ENCODE peak calls at places on chromosomes 13 and 19, in six cellular contexts. A is stomach, O is suprapubic skin, N is SK-N-SH, C is tibial nerve, B is ovary. V is an unnamed sample. For H3K27me3, the result is how much of the 10 kb centered on the place peaks cover.

GRCh38 chr13:24271611-24272451 is 37.5 kb upstream of the C1QTNF9 start:
- DNase-seq in B (peak), C (no peak), N (peak), A (peak), O (no peak), V (peak)

GRCh38 chr13:106625578-106625977 is 57.6 kb upstream of the ARGLU1 start:
- DNase-seq in N (no peak), O (no peak), C (no peak), B (no peak), A (no peak), V (no peak)

GRCh38 chr13:40109324-40109958 is 454.0 kb downstream of the COG6 start:
- DNase-seq in C (no peak), O (no peak), A (no peak), N (no peak), B (no peak), V (no peak)

GRCh38 chr13:99614465-99614885 is 113.2 kb downstream of the TM9SF2 start:
- DNase-seq in N (peak), O (no peak), A (peak), B (no peak), C (no peak), V (peak)

GRCh38 chr19:51259348-51260245 is 8.7 kb downstream of the SIGLECL1 start:
- DNase-seq in B (no peak), C (no peak), N (peak), O (no peak), A (no peak), V (no peak)

GRCh38 chr19:6580313-6580712 is 10.6 kb downstream of the CD70 start:
- DNase-seq in B (no peak), C (no peak), A (no peak), O (no peak), N (no peak), V (no peak)

GRCh38 chr13:63167699-63168337 is 1752.2 kb upstream of the PCDH20 start:
- DNase-seq in O (no peak), N (no peak), B (no peak), A (no peak), C (no peak), V (no peak)

GRCh38 chr13:64925284-64925683 is 2304.9 kb downstream of the PCDH9 start:
- DNase-seq in B (no peak), O (no peak), C (no peak), N (no peak), A (no peak), V (no peak)

GRCh38 chr13:109285586-109285985 is 500.8 kb downstream of the IRS2 start:
- DNase-seq in B (no peak), N (no peak), C (no peak), A (no peak), O (no peak), V (no peak)

GRCh38 chr19:22609630-22610029 is 24.5 kb upstream of the ZNF492 start:
- DNase-seq in C (no peak), N (no peak), O (peak), A (no peak), B (no peak), V (no peak)

GRCh38 chr19:17902701-17903100 is 30.1 kb upstream of the CCDC124 start:
- DNase-seq in C (no peak), N (no peak), O (no peak), A (no peak), B (no peak), V (no peak)

GRCh38 chr19:55687281-55688172 is 12.5 kb downstream of the EPN1 start:
- DNase-seq in C (no peak), B (no peak), O (no peak), A (no peak), N (no peak), V (peak)

GRCh38 chr19:56111601-56112312 is 9.3 kb downstream of the ZNF787 start:
- DNase-seq in N (peak), O (peak), A (peak), C (no peak), B (no peak), V (peak)

GRCh38 chr13:72139192-72139591 is 272.2 kb upstream of the DACH1 start:
- DNase-seq in O (no peak), B (no peak), A (no peak), N (no peak), C (no peak), V (no peak)

GRCh38 chr19:5076440-5077208 is 107.7 kb downstream of the KDM4B start:
- DNase-seq in C (no peak), O (no peak), A (no peak), B (no peak), N (no peak), V (no peak)

GRCh38 chr13:30581582-30581981 is 36.1 kb upstream of the USPL1 start:
- DNase-seq in A (no peak), O (no peak), C (no peak), N (no peak), B (no peak), V (no peak)

GRCh38 chr13:83935566-83935965 is 53.3 kb upstream of the SLITRK1 start:
- DNase-seq in B (no peak), O (no peak), N (no peak), A (no peak), C (no peak), V (no peak)

GRCh38 chr19:41377977-41378707 is 1.8 kb downstream of the TMEM91 start:
- DNase-seq in O (no peak), N (peak), A (no peak), B (peak), C (no peak), V (no peak)

GRCh38 chr19:13135068-13136062 is 14.8 kb downstream of the STX10 start:
- DNase-seq in O (no peak), N (no peak), A (no peak), C (no peak), B (no peak), V (no peak)

GRCh38 chr13:51797664-51798488 is 6.1 kb downstream of the DHRS12 start:
- DNase-seq in A (peak), C (no peak), N (peak), B (no peak), O (no peak), V (peak)

GRCh38 chr13:110702591-110703526 is 3.1 kb downstream of the CARS2 start:
- DNase-seq in O (no peak), N (peak), A (no peak), C (no peak), B (no peak), V (no peak)

GRCh38 chr19:13646758-13647157 is 117.6 kb upstream of the MRI1 start:
- DNase-seq in O (no peak), N (no peak), B (no peak), C (no peak), A (no peak), V (no peak)

GRCh38 chr19:55459950-55460657 is 1.3 kb downstream of the ISOC2 start:
- DNase-seq in O (no peak), C (no peak), B (no peak), N (peak), A (no peak), V (no peak)

GRCh38 chr13:79525458-79525857 is 44.5 kb downstream of the NDFIP2 start:
- DNase-seq in A (no peak), O (no peak), N (no peak), B (no peak), C (no peak), V (no peak)

GRCh38 chr13:102355251-102355650 is 46.6 kb downstream of the FGF14 start:
- DNase-seq in O (no peak), C (no peak), A (no peak), N (no peak), B (no peak), V (no peak)

GRCh38 chr13:29676535-29676934 is 81.0 kb upstream of the SLC7A1 start:
- DNase-seq in A (no peak), C (no peak), N (no peak), O (no peak), B (no peak), V (no peak)

GRCh38 chr19:14492756-14493337 is 3.1 kb downstream of the GIPC1 start:
- DNase-seq in A (no peak), B (no peak), C (no peak), O (no peak), N (no peak), V (no peak)

GRCh38 chr19:19096641-19097627 is 33.1 kb downstream of the SLC25A42 start:
- DNase-seq in B (no peak), O (no peak), A (no peak), N (no peak), C (no peak), V (peak)

GRCh38 chr19:10961763-10962536 is 1.1 kb downstream of the SMARCA4 start:
- DNase-seq in A (no peak), C (no peak), B (no peak), O (no peak), N (no peak), V (no peak)

GRCh38 chr19:38517321-38517720 is 83.8 kb downstream of the RYR1 start:
- DNase-seq in O (no peak), C (no peak), N (no peak), A (no peak), B (no peak), V (no peak)

GRCh38 chr19:10968527-10969081 is 7.8 kb downstream of the SMARCA4 start:
- DNase-seq in A (no peak), B (no peak), C (no peak), O (no peak), N (no peak), V (peak)

DNA sequence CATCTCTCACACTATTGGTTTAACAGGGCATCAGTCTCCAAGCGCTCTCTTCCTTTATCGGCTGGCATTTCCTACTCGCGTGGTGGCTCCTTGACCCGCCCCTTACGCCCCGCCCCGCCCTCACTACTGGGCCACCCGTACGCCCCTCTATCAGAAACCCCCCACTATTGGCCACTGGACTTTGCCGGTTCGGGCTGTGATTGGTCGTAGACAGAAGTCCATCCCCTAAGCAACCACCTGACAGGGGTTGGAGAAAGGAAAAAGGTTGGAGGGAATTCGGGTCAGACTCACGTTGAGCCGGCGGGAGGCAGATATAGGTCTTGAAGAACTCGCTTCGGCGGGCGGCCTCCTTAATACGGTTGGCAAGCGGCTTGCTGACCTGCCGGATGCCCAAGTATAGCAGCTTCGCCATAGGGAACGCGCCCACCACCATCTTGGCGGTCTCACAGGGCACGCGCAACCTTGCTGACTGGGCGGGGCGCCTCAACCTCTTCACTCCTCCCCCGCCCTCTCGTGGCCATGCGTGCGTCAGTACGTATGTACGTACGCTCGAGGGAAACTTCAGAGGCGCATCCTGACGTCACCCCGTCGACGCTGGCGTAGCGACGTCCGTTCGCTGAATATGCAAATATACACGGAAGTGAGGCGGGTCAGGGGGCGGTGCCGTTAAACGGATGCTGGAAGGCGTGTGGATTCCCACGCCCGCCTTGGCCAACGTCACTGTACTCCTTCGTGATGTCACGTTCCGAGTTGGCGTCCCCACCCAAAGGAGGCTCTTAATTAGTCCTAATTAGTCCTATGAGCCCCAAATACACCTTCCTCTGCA is at the start of gene OPA3:
- DNase-seq in C (peak), O (peak), A (peak), B (peak), N (peak), V (peak)
- TF ChIP-seq EP300 in C (peak), O (peak), A (peak), B (peak), N (no peak), V (peak)

DNA sequence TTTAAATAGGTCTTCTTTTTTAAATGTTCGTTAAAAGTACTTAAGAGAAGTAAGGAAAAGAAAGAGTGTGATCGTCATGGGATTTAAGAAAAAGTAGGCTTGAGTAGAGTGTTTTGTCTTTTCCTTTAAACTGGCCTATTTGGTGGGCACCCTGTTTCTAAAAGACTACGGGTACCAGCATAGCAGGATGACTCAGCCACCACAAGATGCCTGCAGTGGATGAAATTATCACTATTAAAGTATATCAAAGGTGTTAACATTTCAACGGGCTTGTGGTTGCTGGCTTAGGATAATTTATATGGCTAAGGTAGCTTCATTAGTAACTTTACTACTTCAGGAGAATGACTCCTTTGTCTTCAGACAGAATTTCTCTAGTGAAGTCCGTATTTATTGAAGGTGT is 112.6 kb downstream of the STARD13 start:
- DNase-seq in O (no peak), N (no peak), C (no peak), B (no peak), A (no peak), V (no peak)
- H3K27me3 ChIP-seq in O (under half), N (under half), C (under half), B (under half), A (under half), V (under half)

GRCh38 chr19:45421953-45422498 is 1.7 kb downstream of the ERCC1 start:
- DNase-seq in C (no peak), O (no peak), A (no peak), N (no peak), B (no peak), V (no peak)

GRCh38 chr19:45423033-45423588 is 606 bp downstream of the ERCC1 start:
- DNase-seq in C (no peak), O (no peak), B (no peak), N (no peak), A (no peak), V (peak)

GRCh38 chr19:45423589-45424190 is at the start of gene ERCC1:
- DNase-seq in C (peak), A (peak), O (peak), B (peak), N (peak), V (no peak)

GRCh38 chr19:45420871-45421270 is 2.8 kb downstream of the ERCC1 start:
- DNase-seq in C (no peak), N (no peak), A (no peak), B (no peak), O (no peak), V (no peak)

DNA sequence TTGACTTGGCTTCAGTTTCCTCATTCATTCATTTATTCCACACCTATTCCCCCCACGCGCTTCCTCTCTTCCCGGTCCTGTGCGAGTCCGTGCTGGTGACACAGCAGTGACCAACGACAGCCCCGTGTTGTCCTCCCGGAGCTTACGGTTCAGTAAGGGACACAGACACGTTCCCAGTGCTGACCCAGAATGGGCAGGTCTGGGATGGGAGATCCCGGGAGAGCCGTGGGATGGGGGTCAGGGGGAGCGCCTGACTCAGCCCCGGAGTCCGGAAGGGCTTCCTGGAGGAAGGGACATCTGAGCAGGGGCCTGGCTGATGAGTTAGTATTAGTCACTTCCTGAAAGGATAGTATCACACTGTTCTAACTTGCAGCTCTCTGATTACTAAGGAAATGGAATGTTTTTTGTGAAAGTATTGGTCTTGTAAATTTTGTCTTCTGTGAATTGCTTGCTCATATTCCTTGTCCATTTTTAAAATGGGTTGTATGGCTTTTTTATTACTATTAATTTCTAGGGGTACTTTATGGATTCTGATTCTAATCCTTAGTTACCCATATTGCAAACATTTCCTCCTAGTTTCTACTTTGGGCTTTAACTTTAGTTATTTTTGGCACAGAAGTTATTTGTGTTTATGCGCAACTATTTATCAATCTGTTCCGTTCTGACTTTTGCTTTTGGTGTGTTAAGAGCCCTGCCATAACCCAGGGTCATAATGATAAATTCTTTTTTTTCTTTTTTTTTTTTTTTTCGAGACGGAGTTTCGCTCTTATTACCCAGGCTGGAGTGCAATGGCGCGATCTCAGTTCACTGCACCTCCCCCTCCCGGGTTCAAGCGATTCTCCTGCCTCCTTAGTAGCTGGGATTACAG is 708 bp upstream of the ERCC1 start:
- DNase-seq in O (no peak), N (peak), A (peak), B (peak), C (no peak), V (peak)
- TF ChIP-seq EP300 in O (no peak), N (no peak), A (no peak), B (peak), C (no peak), V (no peak)

GRCh38 chr19:48397263-48397635 is 3.8 kb downstream of the GRIN2D start:
- DNase-seq in B (no peak), O (peak), C (no peak), A (no peak), N (no peak), V (no peak)
- H3K27me3 ChIP-seq in B (under half), O (under half), C (under half), A (half or more), N (under half), V (half or more)

GRCh38 chr13:73833331-73834070 is 300.7 kb downstream of the KLF12 start:
- DNase-seq in N (no peak), C (no peak), A (no peak), O (no peak), B (no peak), V (no peak)

GRCh38 chr13:73835138-73835721 is 299.0 kb downstream of the KLF12 start:
- DNase-seq in B (no peak), O (no peak), A (no peak), C (no peak), N (peak), V (no peak)

GRCh38 chr13:73827434-73827833 is 306.8 kb downstream of the KLF12 start:
- DNase-seq in N (no peak), B (no peak), O (no peak), C (no peak), A (no peak), V (no peak)

GRCh38 chr13:73828811-73829210 is 305.4 kb downstream of the KLF12 start:
- DNase-seq in O (no peak), N (no peak), C (no peak), B (no peak), A (no peak), V (no peak)

DNA sequence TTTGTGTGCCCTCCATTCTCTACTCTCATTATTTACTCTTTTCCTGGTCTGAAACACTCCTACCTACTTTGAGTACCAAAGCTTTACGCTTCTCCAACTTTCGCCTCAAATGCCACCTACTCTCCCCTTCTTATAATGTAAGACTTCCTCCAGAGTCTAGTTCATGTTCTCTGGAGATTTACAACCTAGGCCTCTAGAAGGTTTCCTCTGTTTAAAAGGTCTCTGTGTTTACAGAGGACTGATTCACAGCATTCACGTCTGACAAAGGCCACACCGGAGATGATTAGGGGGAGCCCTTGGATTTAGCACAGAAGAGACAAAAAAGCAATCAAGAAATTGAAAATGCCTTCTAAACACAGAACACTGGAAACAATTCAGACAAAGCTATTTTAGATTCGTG is 302.0 kb downstream of the KLF12 start:
- DNase-seq in C (no peak), O (no peak), A (no peak), B (no peak), N (no peak), V (no peak)
- TF ChIP-seq EP300 in C (no peak), O (no peak), A (no peak), B (no peak), N (no peak), V (no peak)

GRCh38 chr13:27971236-27971645 is 2.1 kb upstream of the CDX2 start:
- DNase-seq in N (peak), O (peak), C (no peak), A (peak), B (no peak), V (peak)
- H3K27me3 ChIP-seq in N (half or more), O (half or more), C (under half), A (half or more), B (under half), V (half or more)

GRCh38 chr13:97460004-97460756 is 26.2 kb downstream of the RAP2A start:
- DNase-seq in A (no peak), O (no peak), C (no peak), B (no peak), N (no peak), V (no peak)
- TF ChIP-seq EP300 in A (no peak), O (no peak), C (no peak), B (no peak), N (no peak), V (no peak)

GRCh38 chr13:87855553-87855952 is 184.4 kb downstream of the SLITRK5 start:
- DNase-seq in C (no peak), B (no peak), O (no peak), A (no peak), N (no peak), V (no peak)

GRCh38 chr13:87859261-87859660 is 188.1 kb downstream of the SLITRK5 start:
- DNase-seq in B (no peak), O (no peak), N (no peak), A (no peak), C (no peak), V (no peak)
- H3K27me3 ChIP-seq in B (under half), O (under half), N (under half), A (under half), C (under half), V (under half)

DNA sequence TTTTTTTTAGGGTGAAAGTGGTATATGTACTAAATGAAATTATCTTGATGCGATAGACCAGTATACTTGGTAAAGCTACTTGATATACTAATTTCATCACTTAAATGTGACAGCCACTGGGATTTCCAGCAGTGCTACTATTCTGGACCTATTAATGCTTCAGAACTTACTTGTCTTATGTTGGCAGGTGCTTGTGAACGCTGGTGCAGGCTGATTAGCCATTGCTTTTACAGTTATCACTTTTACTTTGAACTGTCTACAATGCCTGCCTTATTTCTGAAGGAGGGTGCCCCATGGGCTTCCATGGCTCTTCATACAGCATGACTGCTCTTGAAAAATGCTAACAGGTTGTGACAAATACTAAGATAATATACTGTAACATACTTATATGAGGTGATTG is 294.7 kb downstream of the GPC6 start:
- DNase-seq in A (no peak), B (no peak), N (no peak), C (no peak), O (no peak), V (no peak)
- TF ChIP-seq EP300 in A (no peak), B (no peak), N (no peak), C (no peak), O (no peak), V (no peak)

V was measured in transverse colon.